ENCODE peak calls at places on chromosome 5, in nine cellular contexts. L is COLO829, B is OCI-LY7, P is A549, H is Ammon's horn, E is cardiac muscle cell, T is thoracic aorta, N is heart left ventricle, V is H7. Z is an unnamed sample.

GRCh38 chr5:172264814-172265213 is 18.8 kb downstream of the UBTD2 start:
- DNase-seq in T (no peak), V (no peak), L (no peak), P (no peak), H (no peak), N (no peak), E (no peak), B (no peak), Z (no peak)

GRCh38 chr5:1830571-1831228 is 29.5 kb downstream of the NDUFS6 start:
- DNase-seq in N (no peak), V (peak), L (no peak), T (no peak), P (no peak), H (no peak), B (no peak), E (no peak), Z (no peak)

GRCh38 chr5:68420476-68421344 is 205.2 kb downstream of the PIK3R1 start:
- DNase-seq in P (no peak), H (no peak), L (no peak), E (no peak), V (no peak), T (no peak), B (no peak), N (peak), Z (no peak)

GRCh38 chr5:178107889-178108288 is 5.4 kb upstream of the N4BP3 start:
- DNase-seq in P (no peak), E (no peak), V (peak), B (no peak), L (no peak), H (no peak), N (no peak), T (no peak), Z (no peak)

GRCh38 chr5:124124711-124125229 is 612.8 kb downstream of the CSNK1G3 start:
- DNase-seq in L (no peak), B (no peak), P (no peak), H (no peak), T (no peak), N (no peak), V (no peak), E (peak), Z (peak)

GRCh38 chr5:93395010-93395409 is 186.0 kb downstream of the NR2F1-AS1 start:
- DNase-seq in N (no peak), V (no peak), E (no peak), L (no peak), B (no peak), T (no peak), P (no peak), H (no peak), Z (no peak)

GRCh38 chr5:67181648-67182218 is 14.9 kb downstream of the CD180 start:
- DNase-seq in V (no peak), E (no peak), B (no peak), H (peak), L (no peak), T (no peak), P (no peak), N (no peak), Z (no peak)

GRCh38 chr5:177133845-177134652 is 476 bp downstream of the NSD1 start:
- DNase-seq in E (peak), T (no peak), L (no peak), N (peak), H (peak), B (peak), P (peak), V (peak), Z (peak)

GRCh38 chr5:111461261-111461671 is 51.1 kb downstream of the STARD4 start:
- DNase-seq in V (peak), P (peak), E (peak), B (peak), H (peak), T (no peak), L (no peak), N (no peak), Z (peak)

GRCh38 chr5:165525268-165525667 is 2019.8 kb downstream of the MAT2B start:
- DNase-seq in H (no peak), E (peak), B (no peak), P (no peak), L (no peak), N (no peak), T (no peak), V (no peak), Z (peak)

GRCh38 chr5:124755565-124755964 is 9.1 kb upstream of the ZNF608 start:
- DNase-seq in N (no peak), V (no peak), L (peak), T (no peak), B (peak), E (no peak), H (peak), P (peak), Z (peak)

GRCh38 chr5:134046801-134047707 is 42.3 kb upstream of the VDAC1 start:
- DNase-seq in H (no peak), T (no peak), E (no peak), B (no peak), L (peak), V (peak), P (no peak), N (no peak), Z (no peak)

GRCh38 chr5:148640471-148640870 is 13.9 kb downstream of the HTR4 start:
- DNase-seq in H (no peak), E (no peak), B (no peak), T (no peak), V (no peak), P (no peak), L (no peak), N (no peak), Z (no peak)

GRCh38 chr5:178324481-178325310 is 92.1 kb upstream of the PHYKPL start:
- DNase-seq in P (no peak), T (no peak), L (no peak), E (no peak), H (no peak), V (no peak), N (no peak), B (no peak), Z (no peak)

GRCh38 chr5:108728566-108729305 is 19.0 kb upstream of the FER start:
- DNase-seq in L (peak), T (no peak), H (peak), N (no peak), V (peak), E (peak), P (no peak), B (no peak), Z (no peak)

GRCh38 chr5:136123236-136123768 is 9.3 kb upstream of the SMAD5 start:
- DNase-seq in L (no peak), V (no peak), T (no peak), E (no peak), H (no peak), P (peak), B (no peak), N (no peak), Z (no peak)

GRCh38 chr5:147737921-147738320 is 44.6 kb downstream of the JAKMIP2 start:
- DNase-seq in B (no peak), E (no peak), P (no peak), L (no peak), H (no peak), T (no peak), V (no peak), N (no peak), Z (no peak)

GRCh38 chr5:78533356-78533755 is 115.2 kb downstream of the LHFPL2 start:
- DNase-seq in P (peak), V (peak), L (no peak), H (peak), B (peak), E (no peak), T (no peak), N (no peak), Z (peak)

GRCh38 chr5:100794218-100794617 is 108.9 kb downstream of the ST8SIA4 start:
- DNase-seq in E (no peak), H (no peak), V (no peak), T (no peak), N (no peak), B (peak), P (no peak), L (no peak), Z (no peak)

GRCh38 chr5:137825165-137825564 is 42.5 kb upstream of the MYOT start:
- DNase-seq in T (no peak), B (no peak), P (peak), E (no peak), H (no peak), V (no peak), N (no peak), L (no peak), Z (no peak)

GRCh38 chr5:93163010-93163663 is 417.9 kb downstream of the NR2F1-AS1 start:
- DNase-seq in H (no peak), B (no peak), E (peak), N (no peak), L (peak), T (no peak), V (no peak), P (peak), Z (peak)

GRCh38 chr5:44331471-44332079 is 57.6 kb downstream of the FGF10 start:
- DNase-seq in E (no peak), B (no peak), H (no peak), L (no peak), T (no peak), N (no peak), P (no peak), V (no peak), Z (no peak)

GRCh38 chr5:97909541-97909940 is 726.5 kb upstream of the RIOK2 start:
- DNase-seq in T (no peak), L (no peak), P (no peak), B (no peak), V (no peak), E (no peak), H (no peak), N (no peak), Z (no peak)

GRCh38 chr5:172442592-172442991 is 11.7 kb downstream of the SH3PXD2B start:
- DNase-seq in H (no peak), N (no peak), L (no peak), V (no peak), P (no peak), E (no peak), T (no peak), B (no peak), Z (no peak)

GRCh38 chr5:119439140-119439625 is 13.1 kb upstream of the HSD17B4 start:
- DNase-seq in B (no peak), P (peak), L (no peak), N (no peak), T (no peak), H (no peak), E (no peak), V (no peak), Z (no peak)

GRCh38 chr5:16869821-16870796 is 66.0 kb downstream of the MYO10 start:
- DNase-seq in N (no peak), B (no peak), H (no peak), E (no peak), V (no peak), P (peak), L (no peak), T (no peak), Z (peak)

GRCh38 chr5:60803712-60804111 is 40.4 kb downstream of the ELOVL7 start:
- DNase-seq in H (no peak), B (no peak), V (no peak), N (no peak), P (no peak), L (no peak), E (no peak), T (no peak), Z (no peak)

GRCh38 chr5:124162782-124163532 is 583.5 kb downstream of the ZNF608 start:
- DNase-seq in P (no peak), V (no peak), B (peak), T (no peak), N (peak), H (peak), L (peak), E (no peak), Z (peak)

GRCh38 chr5:133456933-133457402 is 155.4 kb downstream of the FSTL4 start:
- DNase-seq in T (no peak), V (no peak), B (no peak), N (no peak), L (no peak), E (peak), P (no peak), H (no peak), Z (no peak)

GRCh38 chr5:39760385-39761198 is 335.8 kb upstream of the DAB2 start:
- DNase-seq in V (no peak), E (peak), T (no peak), N (peak), L (no peak), P (peak), H (no peak), B (no peak), Z (peak)

GRCh38 chr5:157994271-157994691 is 135.3 kb upstream of the CLINT1 start:
- DNase-seq in P (no peak), T (no peak), V (no peak), N (no peak), B (no peak), H (no peak), E (no peak), L (no peak), Z (no peak)

GRCh38 chr5:30050056-30050815 is 1143.2 kb upstream of the CDH6 start:
- DNase-seq in V (no peak), T (no peak), E (no peak), B (no peak), L (peak), P (no peak), H (no peak), N (no peak), Z (peak)

Z was measured in mesenchymal stem cell.